ENCODE peak calls at places on chromosome 13, in nine cellular contexts. M, B, L, O, W, Y, A, E and J are unnamed samples.

GRCh38 chr13:101751488-101751887 is 299.0 kb downstream of the ITGBL1 start:
- DNase-seq in O (peak; percentile 30), A (peak; percentile 40), L (no peak), M (no peak), Y (no peak), W (no peak), E (no peak), B (peak; percentile 59), J (no peak)

GRCh38 chr13:50873481-50873880 is 30.0 kb upstream of the DLEU7 start:
- DNase-seq in W (no peak), O (no peak), M (no peak), L (no peak), E (no peak), Y (no peak), B (peak; percentile 7), A (no peak), J (no peak)

GRCh38 chr13:74794147-74794546 is 659.9 kb upstream of the KLF12 start:
- DNase-seq in Y (no peak), O (no peak), B (no peak), A (peak; percentile 93), L (no peak), E (no peak), W (no peak), M (no peak), J (no peak)

GRCh38 chr13:42895781-42896180 is 96.3 kb downstream of the EPSTI1 start:
- DNase-seq in E (no peak), Y (no peak), L (no peak), A (no peak), O (no peak), B (no peak), M (no peak), W (no peak), J (no peak)

GRCh38 chr13:101452519-101453485 is at the start of gene ITGBL1:
- DNase-seq in L (no peak), E (no peak), O (no peak), Y (no peak), W (no peak), M (no peak), A (no peak), B (no peak), J (peak; percentile 80)

GRCh38 chr13:93690139-93690538 is 463.5 kb downstream of the GPC6 start:
- DNase-seq in L (no peak), Y (no peak), M (peak; percentile 48), A (peak; percentile 23), O (peak; percentile 80), E (no peak), B (no peak), W (no peak), J (no peak)

GRCh38 chr13:51549050-51549449 is 35.2 kb upstream of the WDFY2 start:
- DNase-seq in Y (no peak), L (no peak), E (no peak), A (no peak), B (no peak), O (no peak), M (no peak), W (peak; percentile 65), J (no peak)

GRCh38 chr13:102702965-102703720 is 8.3 kb upstream of the METTL21C start:
- DNase-seq in O (no peak), Y (no peak), B (no peak), M (no peak), A (no peak), E (no peak), L (no peak), W (no peak), J (no peak)

GRCh38 chr13:41458187-41458938 is 1.0 kb downstream of the RGCC start:
- DNase-seq in L (peak; percentile 63), A (no peak), Y (no peak), B (peak; percentile 20), O (peak; percentile 55), M (no peak), E (no peak), W (peak; percentile 51), J (peak; percentile 69)

GRCh38 chr13:41455725-41456419 is 1.5 kb upstream of the RGCC start:
- DNase-seq in M (no peak), L (no peak), B (no peak), E (no peak), A (no peak), Y (no peak), W (no peak), O (peak; percentile 14), J (no peak)

GRCh38 chr13:41456768-41457588 is at the start of gene RGCC:
- DNase-seq in B (peak; percentile 57), O (peak; percentile 83), A (no peak), M (peak; percentile 56), L (peak; percentile 81), W (peak; percentile 86), E (peak; percentile 39), Y (peak; percentile 71), J (peak; percentile 95)

GRCh38 chr13:41458939-41459753 is 1.8 kb downstream of the RGCC start:
- DNase-seq in Y (peak; percentile 28), A (no peak), L (peak; percentile 59), E (no peak), B (peak; percentile 29), O (peak; percentile 70), W (peak; percentile 67), M (no peak), J (no peak)

DNA sequence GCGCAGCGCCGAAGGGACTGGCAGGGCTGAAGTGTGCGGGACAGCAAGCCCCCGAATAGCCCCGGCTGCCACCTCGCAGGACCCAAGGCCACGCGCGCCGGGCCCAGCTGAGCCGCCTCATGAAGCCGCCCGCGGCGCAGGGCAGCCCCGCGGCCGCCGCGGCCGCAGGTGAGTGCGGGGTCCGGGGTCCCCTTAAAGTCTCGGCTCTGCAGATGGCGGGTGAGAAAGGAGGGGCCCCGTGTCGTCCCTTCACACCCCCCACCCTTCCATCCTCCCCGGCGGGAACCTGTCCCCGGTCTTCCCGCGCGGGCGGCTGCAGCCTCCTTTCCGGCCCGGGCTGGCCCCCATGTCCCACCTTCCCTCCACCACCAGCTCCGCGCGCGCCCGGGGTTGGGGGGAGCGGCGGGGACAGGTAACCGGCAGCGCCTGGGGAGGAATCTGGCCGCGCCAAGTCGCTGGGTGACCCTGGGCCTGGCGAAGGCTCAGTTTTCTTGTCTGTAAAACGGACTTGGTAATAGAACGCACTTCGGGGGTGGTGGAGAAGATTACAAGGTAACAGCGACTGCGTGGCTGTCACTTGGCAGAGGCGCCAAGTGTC is 338 bp downstream of the RGCC start:
- DNase-seq in O (peak; percentile 29), L (peak; percentile 62), A (no peak), Y (no peak), M (no peak), E (no peak), W (no peak), B (no peak), J (no peak)
- H3K27me3 ChIP-seq in O (peaks cover 69% of the 10 kb centered on the region), L (peaks cover 51% of the 10 kb centered on the region), A (no peaks in the 10 kb centered on the region), Y (no peaks in the 10 kb centered on the region), M (peaks cover 41% of the 10 kb centered on the region), E (no peaks in the 10 kb centered on the region), W (no peaks in the 10 kb centered on the region), B (peaks cover 7% of the 10 kb centered on the region), J (no peaks in the 10 kb centered on the region)

GRCh38 chr13:40987606-40988280 is 31.4 kb downstream of the ELF1 start:
- DNase-seq in B (no peak), L (no peak), A (no peak), E (no peak), W (no peak), O (no peak), M (no peak), Y (no peak), J (no peak)

GRCh38 chr13:40983725-40984669 is 35.1 kb downstream of the ELF1 start:
- DNase-seq in L (no peak), E (no peak), M (no peak), B (no peak), Y (no peak), O (no peak), W (no peak), A (no peak), J (no peak)

GRCh38 chr13:40984670-40985366 is 34.3 kb downstream of the ELF1 start:
- DNase-seq in A (no peak), L (no peak), E (no peak), Y (no peak), W (no peak), B (no peak), M (no peak), O (no peak), J (no peak)

GRCh38 chr13:40986328-40986856 is 32.7 kb downstream of the ELF1 start:
- DNase-seq in M (no peak), O (no peak), Y (no peak), B (peak; percentile 47), W (no peak), L (no peak), A (no peak), E (no peak), J (no peak)

DNA sequence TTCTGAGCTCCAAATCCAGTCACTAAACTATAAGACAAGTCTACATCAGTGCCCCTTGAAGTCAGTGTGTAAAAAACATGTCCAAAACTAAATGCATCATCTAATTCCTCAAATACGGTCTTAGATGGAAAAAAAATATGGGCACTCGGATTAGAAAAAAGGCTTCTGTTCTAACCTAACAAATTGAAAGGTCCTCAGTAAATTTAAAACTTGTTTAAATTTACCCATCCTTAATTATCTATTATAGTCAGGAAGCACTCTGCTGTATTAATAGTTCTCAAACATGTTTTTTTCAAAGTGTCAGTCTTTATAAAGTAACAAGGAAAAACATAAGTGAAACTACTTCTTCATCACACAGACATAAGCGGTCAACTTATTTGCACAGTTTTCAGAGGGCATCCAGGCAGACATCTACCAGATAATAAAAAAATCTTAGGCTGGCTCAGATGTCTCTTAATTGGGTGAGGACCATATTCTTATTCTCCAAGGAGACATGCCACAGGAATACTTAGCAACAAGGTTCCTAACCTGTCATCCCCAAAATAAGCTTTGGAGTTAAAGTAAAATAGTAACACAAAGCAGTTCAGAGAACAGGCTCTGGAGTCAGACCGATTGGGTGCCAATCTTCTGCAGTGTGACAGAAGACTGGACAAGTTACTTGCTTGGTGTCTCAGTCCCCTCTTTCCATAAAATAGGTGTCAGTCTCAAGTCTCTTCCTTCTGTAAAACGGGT is 33.4 kb downstream of the ELF1 start:
- DNase-seq in O (no peak), E (no peak), A (no peak), L (no peak), M (no peak), W (no peak), B (no peak), Y (no peak), J (no peak)
- H3K27me3 ChIP-seq in O (no peaks in the 10 kb centered on the region), E (no peaks in the 10 kb centered on the region), A (no peaks in the 10 kb centered on the region), L (no peaks in the 10 kb centered on the region), M (no peaks in the 10 kb centered on the region), W (no peaks in the 10 kb centered on the region), B (no peaks in the 10 kb centered on the region), Y (no peaks in the 10 kb centered on the region), J (no peaks in the 10 kb centered on the region)

DNA sequence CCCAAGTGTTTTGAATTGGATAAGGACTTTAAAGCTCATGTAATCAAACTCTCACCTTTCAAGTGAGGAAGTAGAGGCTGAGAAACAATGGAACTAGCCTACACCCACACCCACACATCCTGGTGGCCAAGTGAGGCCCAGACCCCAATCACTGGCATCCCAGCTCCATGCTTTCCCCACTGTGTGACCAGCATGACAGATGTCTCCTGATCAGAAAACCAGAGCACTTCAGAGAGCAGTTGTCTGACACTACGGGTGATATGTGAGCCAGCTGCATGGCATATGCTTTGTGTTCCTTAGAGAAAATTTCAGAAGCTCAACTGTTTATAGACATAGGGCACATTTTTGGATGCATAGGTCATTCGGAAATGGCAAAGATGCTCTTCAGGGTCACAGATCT is 315.2 kb downstream of the NDFIP2 start:
- DNase-seq in A (peak; percentile 68), L (no peak), B (no peak), Y (no peak), E (no peak), O (no peak), M (no peak), W (no peak), J (no peak)
- H3K27me3 ChIP-seq in A (no peaks in the 10 kb centered on the region), L (no peaks in the 10 kb centered on the region), B (no peaks in the 10 kb centered on the region), Y (no peaks in the 10 kb centered on the region), E (no peaks in the 10 kb centered on the region), O (no peaks in the 10 kb centered on the region), M (no peaks in the 10 kb centered on the region), W (no peaks in the 10 kb centered on the region), J (no peaks in the 10 kb centered on the region)

GRCh38 chr13:18948012-18948663 is 233.5 kb downstream of the TUBA3C start:
- DNase-seq in L (no peak), E (no peak), W (no peak), A (no peak), B (no peak), Y (no peak), O (no peak), M (no peak), J (peak; percentile 36)
- H3K27me3 ChIP-seq in L (no peaks in the 10 kb centered on the region), E (no peaks in the 10 kb centered on the region), W (no peaks in the 10 kb centered on the region), A (no peaks in the 10 kb centered on the region), B (no peaks in the 10 kb centered on the region), Y (peaks cover 7% of the 10 kb centered on the region), O (no peaks in the 10 kb centered on the region), M (no peaks in the 10 kb centered on the region), J (no peaks in the 10 kb centered on the region)